ENCODE peak calls at places on chromosomes 13 and 19, in four cellular contexts. One of them, this sample, is unnamed.

GRCh38 chr13:98910501-98910951 is 67.3 kb downstream of the DOCK9 start:
- DNase-seq in transverse colon: no peak
- DNase-seq in A549: peak
- DNase-seq in tibial nerve: no peak
- DNase-seq in this sample: no peak

GRCh38 chr19:54298357-54299125 is 14.4 kb downstream of the LILRA5 start:
- DNase-seq in A549: no peak
- DNase-seq in transverse colon: no peak
- DNase-seq in tibial nerve: no peak
- DNase-seq in this sample: peak

GRCh38 chr19:16340092-16340491 is 15.5 kb downstream of the KLF2 start:
- DNase-seq in A549: no peak
- DNase-seq in transverse colon: no peak
- DNase-seq in tibial nerve: no peak
- DNase-seq in this sample: no peak

GRCh38 chr13:97478247-97478646 is 44.3 kb downstream of the RAP2A start:
- DNase-seq in A549: no peak
- DNase-seq in transverse colon: no peak
- DNase-seq in tibial nerve: no peak
- DNase-seq in this sample: no peak

GRCh38 chr13:50375792-50376191 is 360.5 kb downstream of the KCNRG start:
- DNase-seq in tibial nerve: no peak
- DNase-seq in A549: no peak
- DNase-seq in transverse colon: no peak
- DNase-seq in this sample: no peak

GRCh38 chr13:110593430-110594130 is 21.8 kb upstream of the NAXD start:
- DNase-seq in tibial nerve: no peak
- DNase-seq in A549: peak
- DNase-seq in transverse colon: no peak
- DNase-seq in this sample: no peak

GRCh38 chr19:20422616-20423205 is 142.9 kb downstream of the ZNF737 start:
- DNase-seq in tibial nerve: no peak
- DNase-seq in A549: no peak
- DNase-seq in transverse colon: no peak
- DNase-seq in this sample: no peak

GRCh38 chr13:66618702-66619101 is 611.4 kb downstream of the PCDH9 start:
- DNase-seq in A549: peak
- DNase-seq in tibial nerve: no peak
- DNase-seq in transverse colon: no peak
- DNase-seq in this sample: no peak

GRCh38 chr13:44212633-44213387 is 160.8 kb upstream of the SERP2 start:
- DNase-seq in A549: no peak
- DNase-seq in transverse colon: no peak
- DNase-seq in tibial nerve: no peak
- DNase-seq in this sample: peak

GRCh38 chr13:44362394-44363040 is 11.1 kb upstream of the SERP2 start:
- DNase-seq in A549: no peak
- DNase-seq in tibial nerve: no peak
- DNase-seq in transverse colon: no peak
- DNase-seq in this sample: no peak

GRCh38 chr13:91036886-91037285 is 310.6 kb upstream of the MIR17HG start:
- DNase-seq in tibial nerve: no peak
- DNase-seq in A549: no peak
- DNase-seq in transverse colon: no peak
- DNase-seq in this sample: no peak

GRCh38 chr13:79659161-79659560 is 178.2 kb downstream of the NDFIP2 start:
- DNase-seq in transverse colon: no peak
- DNase-seq in A549: no peak
- DNase-seq in tibial nerve: no peak
- DNase-seq in this sample: no peak

GRCh38 chr19:19750842-19751790 is 18.2 kb upstream of the ZNF14 start:
- DNase-seq in transverse colon: no peak
- DNase-seq in tibial nerve: no peak
- DNase-seq in A549: no peak
- DNase-seq in this sample: no peak

GRCh38 chr19:45528149-45528743 is 21.0 kb downstream of the VASP start:
- DNase-seq in A549: no peak
- DNase-seq in tibial nerve: no peak
- DNase-seq in transverse colon: no peak
- DNase-seq in this sample: no peak

GRCh38 chr19:6393074-6393981 is at the start of gene GTF2F1:
- DNase-seq in A549: peak
- DNase-seq in transverse colon: peak
- DNase-seq in tibial nerve: peak
- DNase-seq in this sample: peak
- TF ChIP-seq EP300 in A549: no peak
- TF ChIP-seq EP300 in transverse colon: no peak
- TF ChIP-seq EP300 in tibial nerve: peak
- TF ChIP-seq EP300 in this sample: no peak

DNA sequence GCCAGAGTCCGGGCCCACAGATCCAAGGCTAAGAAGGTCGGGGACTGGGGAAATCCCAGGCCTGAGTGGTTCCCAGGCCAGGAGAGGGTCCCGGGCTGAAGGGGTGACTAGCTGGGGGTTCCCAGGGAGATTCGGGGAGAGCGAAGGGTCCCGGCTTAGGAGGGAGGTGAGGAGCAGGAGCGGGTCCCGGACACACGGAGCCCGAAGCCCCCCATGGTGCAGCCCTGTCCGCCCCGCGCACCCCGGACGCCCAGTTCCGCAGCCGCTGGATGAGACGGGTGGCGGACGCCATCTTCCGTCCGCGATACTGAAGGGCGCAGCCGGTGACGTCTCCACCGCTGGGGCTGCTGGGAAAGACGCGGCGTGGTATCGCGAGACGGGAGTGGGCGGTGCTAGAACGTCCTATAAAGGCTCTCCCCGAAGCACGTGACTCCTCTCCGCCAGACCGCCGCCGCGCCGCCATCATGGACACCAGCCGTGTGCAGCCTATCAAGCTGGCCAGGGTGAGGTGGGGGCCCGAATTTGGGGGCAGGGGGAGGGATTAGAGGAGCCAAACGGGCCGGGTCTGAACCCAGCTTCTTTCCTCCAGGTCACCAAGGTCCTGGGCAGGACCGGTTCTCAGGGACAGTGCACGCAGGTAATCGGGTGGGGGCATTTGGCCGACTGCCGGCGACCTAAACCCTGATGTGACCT is at the start of the genes NDUFA7 and RPS28:
- DNase-seq in tibial nerve: peak
- DNase-seq in transverse colon: peak
- DNase-seq in A549: peak
- DNase-seq in this sample: peak
- TF ChIP-seq EP300 in tibial nerve: peak
- TF ChIP-seq EP300 in transverse colon: no peak
- TF ChIP-seq EP300 in A549: no peak
- TF ChIP-seq EP300 in this sample: no peak

DNA sequence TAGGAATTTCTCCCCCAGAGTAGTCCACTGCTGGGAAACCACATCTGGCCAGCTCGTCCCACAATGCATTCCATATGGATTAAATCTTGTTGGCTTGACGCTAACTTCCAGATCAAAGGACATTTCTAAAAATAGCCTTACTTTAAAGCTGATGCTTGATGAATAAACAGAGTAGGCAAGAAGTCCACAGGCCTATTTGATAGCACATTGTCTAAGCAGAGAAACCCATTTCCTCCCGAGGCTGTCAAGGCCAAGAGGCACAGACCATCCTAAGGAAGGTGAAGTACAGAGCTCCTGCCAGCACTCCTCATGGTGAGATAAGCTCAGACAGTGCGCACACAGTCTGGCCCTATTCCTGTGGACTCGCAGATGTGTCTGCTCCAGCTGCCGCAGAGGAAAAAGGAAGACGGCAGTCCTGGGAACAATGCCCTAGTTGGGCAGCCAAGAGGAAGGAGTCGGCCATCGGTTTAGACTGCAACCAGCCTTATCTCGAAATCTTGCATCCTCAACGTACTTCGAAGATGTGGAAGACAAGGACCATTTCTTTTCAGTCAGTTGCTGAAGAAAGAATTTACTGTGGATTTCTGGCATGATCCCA is 156.7 kb downstream of the RGCC start:
- DNase-seq in A549: no peak
- DNase-seq in tibial nerve: no peak
- DNase-seq in transverse colon: no peak
- DNase-seq in this sample: peak
- TF ChIP-seq EP300 in A549: no peak
- TF ChIP-seq EP300 in tibial nerve: no peak
- TF ChIP-seq EP300 in transverse colon: no peak
- TF ChIP-seq EP300 in this sample: no peak

GRCh38 chr13:100608906-100609305 is 20.3 kb upstream of the GGACT start:
- DNase-seq in transverse colon: peak
- DNase-seq in tibial nerve: no peak
- DNase-seq in A549: no peak
- DNase-seq in this sample: no peak
- TF ChIP-seq EP300 in transverse colon: no peak
- TF ChIP-seq EP300 in tibial nerve: no peak
- TF ChIP-seq EP300 in A549: no peak
- TF ChIP-seq EP300 in this sample: no peak

DNA sequence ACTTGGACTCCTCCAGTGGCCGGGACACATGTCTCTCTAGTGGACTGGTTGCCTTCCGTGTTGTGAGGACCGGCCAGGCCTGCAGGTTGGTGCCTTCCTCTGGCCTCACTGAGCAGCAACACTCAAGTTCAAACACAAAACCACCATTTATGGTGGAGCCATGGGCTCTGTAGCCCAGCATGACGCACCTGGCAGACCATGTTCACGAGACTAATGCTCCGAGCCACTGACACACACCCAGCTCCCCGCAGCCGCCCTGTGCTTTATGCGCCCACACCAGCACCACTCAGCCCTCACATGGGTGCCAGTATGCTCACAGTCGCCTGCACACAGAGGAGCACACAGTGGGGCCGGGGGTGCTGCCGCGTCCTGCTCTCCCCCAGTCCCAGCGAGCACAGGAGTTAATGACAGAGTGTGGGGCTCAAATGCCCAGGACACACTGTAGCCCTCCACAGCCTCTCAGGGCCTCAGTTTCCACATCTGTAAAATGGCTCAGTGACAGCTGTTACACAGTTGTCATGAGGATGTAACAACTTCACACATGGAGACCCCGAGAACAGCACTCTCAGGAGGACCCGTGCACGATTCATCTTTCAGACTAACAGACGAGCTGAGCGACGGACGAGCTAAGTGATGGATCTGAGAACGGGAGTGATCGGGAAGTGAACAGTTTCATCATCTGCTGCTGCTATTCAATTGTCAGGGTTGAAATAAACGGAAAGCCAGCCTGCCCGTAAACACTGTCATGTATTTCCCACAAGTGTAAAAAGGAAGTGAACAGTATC is 7.8 kb downstream of the GAS6 start:
- DNase-seq in tibial nerve: no peak
- DNase-seq in transverse colon: no peak
- DNase-seq in A549: no peak
- DNase-seq in this sample: no peak
- TF ChIP-seq EP300 in tibial nerve: no peak
- TF ChIP-seq EP300 in transverse colon: no peak
- TF ChIP-seq EP300 in A549: no peak
- TF ChIP-seq EP300 in this sample: no peak

This sample was measured in sigmoid colon.